ENCODE peak calls at places on chromosomes 4 and X, in four cellular contexts. One of them, this sample, is unnamed.

GRCh38 chr4:152229782-152230289 is 306.1 kb downstream of the FBXW7 start:
- DNase-seq in NAMALWA: no peak
- DNase-seq in GM18507: no peak
- DNase-seq in adipocyte: no peak
- DNase-seq in this sample: no peak

GRCh38 chr4:4871267-4872147 is 12.0 kb downstream of the MSX1 start:
- DNase-seq in adipocyte: no peak
- DNase-seq in GM18507: no peak
- DNase-seq in NAMALWA: no peak
- DNase-seq in this sample: peak

GRCh38 chr4:182555997-182556418 is 312.8 kb downstream of the TENM3 start:
- DNase-seq in NAMALWA: no peak
- DNase-seq in adipocyte: peak
- DNase-seq in GM18507: no peak
- DNase-seq in this sample: peak

GRCh38 chrX:554271-554670 is 76.3 kb upstream of the SHOX start:
- DNase-seq in adipocyte: no peak
- DNase-seq in NAMALWA: no peak
- DNase-seq in GM18507: no peak
- DNase-seq in this sample: no peak

GRCh38 chrX:153739754-153740486 is 15.3 kb downstream of the ABCD1 start:
- DNase-seq in GM18507: no peak
- DNase-seq in NAMALWA: no peak
- DNase-seq in adipocyte: no peak
- DNase-seq in this sample: no peak

GRCh38 chr4:133147365-133147821 is 1.7 kb upstream of the PCDH10 start:
- DNase-seq in NAMALWA: no peak
- DNase-seq in adipocyte: peak
- DNase-seq in GM18507: no peak
- DNase-seq in this sample: no peak

GRCh38 chrX:15349046-15349445 is 13.7 kb upstream of the PIGA start:
- DNase-seq in adipocyte: peak
- DNase-seq in NAMALWA: peak
- DNase-seq in GM18507: no peak
- DNase-seq in this sample: peak

GRCh38 chr4:77773101-77773500 is 46.1 kb downstream of the CNOT6L start:
- DNase-seq in adipocyte: peak
- DNase-seq in NAMALWA: no peak
- DNase-seq in GM18507: no peak
- DNase-seq in this sample: peak

GRCh38 chr4:84814100-84814750 is 152.3 kb downstream of the WDFY3 start:
- DNase-seq in adipocyte: peak
- DNase-seq in GM18507: no peak
- DNase-seq in NAMALWA: no peak
- DNase-seq in this sample: peak

GRCh38 chr4:177308125-177308524 is 1.5 kb upstream of the NEIL3 start:
- DNase-seq in adipocyte: peak
- DNase-seq in NAMALWA: no peak
- DNase-seq in GM18507: no peak
- DNase-seq in this sample: peak

GRCh38 chr4:141605425-141605856 is 30.9 kb upstream of the IL15 start:
- DNase-seq in GM18507: no peak
- DNase-seq in NAMALWA: no peak
- DNase-seq in adipocyte: no peak
- DNase-seq in this sample: no peak

GRCh38 chr4:2290974-2291704 is 29.2 kb upstream of the MXD4 start:
- DNase-seq in adipocyte: no peak
- DNase-seq in NAMALWA: peak
- DNase-seq in GM18507: peak
- DNase-seq in this sample: no peak

GRCh38 chr4:44071959-44072955 is 376.4 kb downstream of the KCTD8 start:
- DNase-seq in NAMALWA: no peak
- DNase-seq in adipocyte: no peak
- DNase-seq in GM18507: no peak
- DNase-seq in this sample: no peak

GRCh38 chr4:107757860-107758476 is 37.9 kb upstream of the PAPSS1 start:
- DNase-seq in GM18507: no peak
- DNase-seq in NAMALWA: peak
- DNase-seq in adipocyte: peak
- DNase-seq in this sample: peak

GRCh38 chr4:158914178-158914577 is 145.4 kb downstream of the FNIP2 start:
- DNase-seq in NAMALWA: no peak
- DNase-seq in GM18507: no peak
- DNase-seq in adipocyte: peak
- DNase-seq in this sample: peak

GRCh38 chr4:107037188-107037587 is 1.1 kb upstream of the DKK2 start:
- DNase-seq in GM18507: no peak
- DNase-seq in NAMALWA: no peak
- DNase-seq in adipocyte: peak
- DNase-seq in this sample: peak

GRCh38 chr4:47075241-47075640 is 43.9 kb downstream of the GABRB1 start:
- DNase-seq in NAMALWA: no peak
- DNase-seq in adipocyte: peak
- DNase-seq in GM18507: no peak
- DNase-seq in this sample: no peak

GRCh38 chrX:1778817-1779216 is 164.0 kb downstream of the ASMT start:
- DNase-seq in GM18507: no peak
- DNase-seq in NAMALWA: no peak
- DNase-seq in adipocyte: no peak
- DNase-seq in this sample: no peak

GRCh38 chr4:21811576-21811975 is 137.0 kb downstream of the KCNIP4 start:
- DNase-seq in adipocyte: peak
- DNase-seq in NAMALWA: no peak
- DNase-seq in GM18507: no peak
- DNase-seq in this sample: peak